ENCODE peak calls at places on chromosomes 13 and 19, in seven cellular contexts. Y, G, L, R, P, N and K are unnamed samples.

GRCh38 chr13:94708031-94708571 is 4.2 kb downstream of the SOX21 start:
- DNase-seq in Y (peak; percentile 60), G (no peak), L (peak; percentile 58), R (no peak), P (no peak), N (no peak), K (no peak)

GRCh38 chr19:50510121-50510670 is 795 bp downstream of the JOSD2 start:
- DNase-seq in Y (no peak), G (no peak), L (peak; percentile 50), R (no peak), P (no peak), N (no peak), K (no peak)

GRCh38 chr19:29013325-29013724 is 199.6 kb downstream of the UQCRFS1 start:
- DNase-seq in Y (no peak), G (no peak), L (no peak), R (no peak), P (no peak), N (no peak), K (no peak)

GRCh38 chr19:29305268-29305667 is 92.3 kb upstream of the UQCRFS1 start:
- DNase-seq in Y (no peak), G (no peak), L (no peak), R (no peak), P (no peak), N (no peak), K (no peak)

GRCh38 chr13:32511482-32511881 is 27.1 kb downstream of the N4BP2L2 start:
- DNase-seq in Y (no peak), G (no peak), L (no peak), R (no peak), P (no peak), N (no peak), K (no peak)

GRCh38 chr13:68905186-68905585 is 1202.4 kb upstream of the ATXN8OS start:
- DNase-seq in Y (no peak), G (no peak), L (no peak), R (no peak), P (no peak), N (no peak), K (no peak)

GRCh38 chr19:2214253-2214652 is 21.9 kb downstream of the PLEKHJ1 start:
- DNase-seq in Y (no peak), G (no peak), L (no peak), R (no peak), P (no peak), N (no peak), K (no peak)

GRCh38 chr19:13918726-13919411 is 12.9 kb downstream of the CC2D1A start:
- DNase-seq in Y (no peak), G (no peak), L (no peak), R (no peak), P (no peak), N (no peak), K (no peak)

GRCh38 chr19:50931023-50931422 is 19.8 kb upstream of the KLK4 start:
- DNase-seq in Y (no peak), G (no peak), L (no peak), R (no peak), P (no peak), N (no peak), K (no peak)

GRCh38 chr13:44044544-44045178 is 165.0 kb downstream of the LACC1 start:
- DNase-seq in Y (no peak), G (no peak), L (no peak), R (no peak), P (no peak), N (no peak), K (no peak)

GRCh38 chr13:111219306-111219705 is 101.1 kb upstream of the TEX29 start:
- DNase-seq in Y (no peak), G (no peak), L (no peak), R (no peak), P (no peak), N (no peak), K (no peak)

GRCh38 chr13:45587897-45588296 is 27.6 kb downstream of the ERICH6B start:
- DNase-seq in Y (no peak), G (no peak), L (no peak), R (no peak), P (no peak), N (no peak), K (no peak)

GRCh38 chr19:49056101-49056901 is 1.2 kb downstream of the CGB7 start:
- DNase-seq in Y (no peak), G (peak; percentile 83), L (peak; percentile 53), R (no peak), P (peak; percentile 56), N (peak; percentile 84), K (peak; percentile 72)

GRCh38 chr19:13099073-13099999 is 3.3 kb downstream of the LYL1 start:
- DNase-seq in Y (no peak), G (no peak), L (no peak), R (no peak), P (peak; percentile 81), N (peak; percentile 80), K (peak; percentile 70)

GRCh38 chr13:23828086-23828485 is 61.1 kb downstream of the MIPEP start:
- DNase-seq in Y (no peak), G (no peak), L (no peak), R (no peak), P (no peak), N (no peak), K (no peak)

GRCh38 chr19:17739121-17739875 is 12.0 kb upstream of the FCHO1 start:
- DNase-seq in Y (no peak), G (no peak), L (no peak), R (no peak), P (no peak), N (peak; percentile 78), K (peak; percentile 68)

GRCh38 chr19:17576758-17577532 is 21.5 kb downstream of the COLGALT1 start:
- DNase-seq in Y (no peak), G (peak; percentile 25), L (peak; percentile 54), R (no peak), P (no peak), N (peak; percentile 19), K (no peak)

GRCh38 chr19:32168606-32169005 is 176.8 kb upstream of the ZNF507 start:
- DNase-seq in Y (no peak), G (no peak), L (no peak), R (no peak), P (no peak), N (no peak), K (no peak)

GRCh38 chr19:1324792-1325567 is 39.3 kb downstream of the EFNA2 start:
- DNase-seq in Y (no peak), G (peak; percentile 91), L (no peak), R (peak; percentile 28), P (peak; percentile 40), N (peak; percentile 36), K (no peak)

GRCh38 chr13:18943721-18944391 is 237.8 kb downstream of the TUBA3C start:
- DNase-seq in Y (peak; percentile 86), G (no peak), L (no peak), R (no peak), P (no peak), N (peak; percentile 8), K (no peak)

GRCh38 chr19:4174212-4174894 is 8.0 kb downstream of the SIRT6 start:
- DNase-seq in Y (no peak), G (no peak), L (no peak), R (no peak), P (no peak), N (no peak), K (no peak)

GRCh38 chr19:2201473-2202148 is 34.5 kb downstream of the PLEKHJ1 start:
- DNase-seq in Y (no peak), G (no peak), L (no peak), R (no peak), P (no peak), N (no peak), K (no peak)

GRCh38 chr19:50496189-50497029 is 14.6 kb downstream of the JOSD2 start:
- DNase-seq in Y (no peak), G (peak; percentile 21), L (peak; percentile 70), R (no peak), P (no peak), N (no peak), K (no peak)

GRCh38 chr13:98485561-98485960 is 91.3 kb downstream of the STK24 start:
- DNase-seq in Y (no peak), G (no peak), L (no peak), R (no peak), P (no peak), N (no peak), K (no peak)

GRCh38 chr19:10074153-10074552 is 12.0 kb upstream of the SHFL start:
- DNase-seq in Y (no peak), G (peak; percentile 57), L (no peak), R (no peak), P (peak; percentile 44), N (peak; percentile 46), K (no peak)

GRCh38 chr19:18756896-18757295 is 34.2 kb downstream of the COMP start:
- DNase-seq in Y (no peak), G (no peak), L (no peak), R (no peak), P (no peak), N (no peak), K (no peak)

GRCh38 chr19:18762125-18763023 is 28.7 kb downstream of the COMP start:
- DNase-seq in Y (no peak), G (no peak), L (no peak), R (no peak), P (no peak), N (no peak), K (no peak)

GRCh38 chr19:30691767-30692516 is 319.8 kb downstream of the ZNF536 start:
- DNase-seq in Y (no peak), G (no peak), L (no peak), R (no peak), P (no peak), N (no peak), K (no peak)

GRCh38 chr13:100987993-100988392 is 313.4 kb upstream of the TMTC4 start:
- DNase-seq in Y (no peak), G (peak; percentile 12), L (no peak), R (no peak), P (no peak), N (no peak), K (no peak)
- TF ChIP-seq CTCF in Y (peak; percentile 50), G (no peak), L (peak; percentile 22), R (no peak), P (no peak), N (no peak), K (no peak)

GRCh38 chr19:54430306-54431254 is 15.3 kb downstream of the TTYH1 start:
- DNase-seq in Y (no peak), G (peak; percentile 71), L (peak; percentile 74), R (no peak), P (peak; percentile 52), N (peak; percentile 77), K (peak; percentile 34)
- TF ChIP-seq CTCF in Y (peak; percentile 35), G (peak; percentile 17), L (peak; percentile 52), R (no peak), P (peak; percentile 13), N (no peak), K (no peak)

GRCh38 chr19:6772028-6772865 is at the start of gene VAV1:
- DNase-seq in Y (no peak), G (no peak), L (no peak), R (no peak), P (peak; percentile 81), N (peak; percentile 95), K (peak; percentile 71)
- TF ChIP-seq CTCF in Y (peak; percentile 12), G (no peak), L (no peak), R (no peak), P (peak; percentile 20), N (peak; percentile 56), K (no peak)

DNA sequence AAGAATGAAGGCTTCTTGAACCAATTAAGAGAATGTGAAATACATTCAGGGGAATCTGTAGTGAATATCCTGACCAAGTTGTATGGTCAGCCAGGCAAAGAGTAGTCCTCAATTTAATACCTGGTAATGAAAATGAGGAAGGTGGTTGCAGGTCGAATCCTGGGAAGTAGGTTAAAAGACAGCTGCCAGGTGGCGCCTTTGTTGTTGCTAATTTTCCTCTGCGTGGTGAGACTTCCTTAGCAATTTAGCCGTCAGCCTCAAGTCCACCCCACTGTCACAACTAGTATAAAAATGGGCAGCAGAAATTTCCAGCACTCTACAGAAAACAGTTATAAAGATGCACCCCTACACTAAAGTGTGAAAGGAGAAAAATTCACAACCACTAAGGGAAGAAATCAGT is 235.7 kb downstream of the NHLRC3 start:
- DNase-seq in Y (no peak), G (peak; percentile 24), L (no peak), R (no peak), P (no peak), N (no peak), K (no peak)
- TF ChIP-seq CTCF in Y (peak; percentile 26), G (peak; percentile 21), L (no peak), R (no peak), P (no peak), N (peak; percentile 49), K (no peak)